ENCODE peak calls at places on chromosomes 2 and 18, in ten cellular contexts. P is sciatic nerve; U is T-helper 1 cell; A is cardiac septum; M is AG10803; X is activated naive CD8-positive, alpha-beta T cell treated with anti-CD3 and anti-CD28 coated beads, Interleukin-2, amount 50 U/mL, for 16 hours; B is sigmoid colon; I is heart left ventricle; C is GM06990; D is EL. T is an unnamed sample.

GRCh38 chr2:237193436-237193835 is 107.7 kb downstream of the COPS8 start:
- DNase-seq in B (peak; percentile 40), C (no peak), A (no peak), M (no peak), I (no peak), U (no peak), X (no peak), P (no peak), D (no peak), T (no peak)

GRCh38 chr18:24031318-24031717 is 16.8 kb downstream of the TTC39C start:
- DNase-seq in M (no peak), P (no peak), C (no peak), A (no peak), X (no peak), D (no peak), U (no peak), I (no peak), B (no peak), T (no peak)

GRCh38 chr2:200354823-200355751 is 48.6 kb downstream of the SPATS2L start:
- DNase-seq in P (no peak), U (no peak), I (no peak), M (peak; percentile 59), B (no peak), C (no peak), D (no peak), X (no peak), A (no peak), T (no peak)

GRCh38 chr2:196767101-196767500 is 32.4 kb downstream of the GTF3C3 start:
- DNase-seq in B (no peak), I (no peak), D (no peak), M (no peak), X (no peak), U (no peak), A (no peak), P (no peak), C (no peak), T (no peak)

GRCh38 chr18:44758821-44759624 is 78.3 kb downstream of the SETBP1 start:
- DNase-seq in X (no peak), B (no peak), P (no peak), A (no peak), U (peak; percentile 75), I (no peak), C (peak; percentile 81), D (no peak), M (no peak), T (no peak)

GRCh38 chr2:189222440-189222839 is 42.9 kb upstream of the COL5A2 start:
- DNase-seq in D (peak; percentile 58), A (no peak), P (peak; percentile 60), B (peak; percentile 70), C (no peak), U (no peak), X (no peak), I (no peak), M (peak; percentile 20), T (peak; percentile 76)

GRCh38 chr18:29430416-29430815 is 1253.5 kb upstream of the CDH2 start:
- DNase-seq in X (no peak), B (no peak), U (no peak), I (no peak), C (no peak), P (no peak), D (no peak), A (no peak), M (no peak), T (no peak)

GRCh38 chr2:71950256-71951066 is 197.2 kb downstream of the CYP26B1 start:
- DNase-seq in M (peak; percentile 77), U (no peak), I (peak; percentile 43), X (no peak), C (no peak), P (no peak), D (peak; percentile 54), B (peak; percentile 86), A (no peak), T (no peak)

GRCh38 chr2:4898706-4899105 is 793.5 kb upstream of the SOX11 start:
- DNase-seq in I (no peak), U (no peak), D (no peak), P (no peak), M (no peak), A (no peak), C (no peak), X (no peak), B (no peak), T (peak; percentile 84)

GRCh38 chr2:85681354-85681728 is 12.8 kb upstream of the GNLY start:
- DNase-seq in U (no peak), D (no peak), I (no peak), P (no peak), C (no peak), B (peak; percentile 47), X (no peak), M (no peak), A (peak; percentile 68), T (no peak)

GRCh38 chr2:222939208-222939846 is 78.5 kb downstream of the ACSL3 start:
- DNase-seq in D (peak; percentile 79), X (peak; percentile 23), M (peak; percentile 52), C (peak; percentile 18), I (peak; percentile 28), A (no peak), B (no peak), P (no peak), U (peak; percentile 55), T (peak; percentile 65)

GRCh38 chr2:79750321-79750720 is 237.5 kb downstream of the CTNNA2 start:
- DNase-seq in U (no peak), M (no peak), C (no peak), I (no peak), A (no peak), B (no peak), X (no peak), D (no peak), P (no peak), T (no peak)

GRCh38 chr2:53569957-53570727 is 197.5 kb upstream of the CHAC2 start:
- DNase-seq in D (no peak), U (no peak), B (no peak), A (no peak), P (no peak), I (no peak), C (no peak), X (no peak), M (no peak), T (no peak)

GRCh38 chr2:62219407-62220159 is 23.7 kb downstream of the B3GNT2 start:
- DNase-seq in P (no peak), X (no peak), C (no peak), U (no peak), D (no peak), A (no peak), I (no peak), M (no peak), B (no peak), T (no peak)